ENCODE peak calls at places on chromosome 4, in eight cellular contexts. D is cardiac fibroblast, X is HCT116, J is M059J, N is glutamatergic neuron, P is fibroblast of mammary gland, S is neural crest cell, U is EH. C is an unnamed sample.

GRCh38 chr4:10019521-10020051 is 1.7 kb downstream of the SLC2A9 start:
- DNase-seq in D (no peak), X (no peak), J (peak; percentile 7), N (no peak), P (no peak), S (no peak), U (no peak), C (no peak)

GRCh38 chr4:147916351-147916750 is 184.5 kb downstream of the ARHGAP10 start:
- DNase-seq in D (peak; percentile 34), X (no peak), J (peak; percentile 41), N (no peak), P (no peak), S (no peak), U (peak; percentile 86), C (no peak)

GRCh38 chr4:102543529-102543928 is 42.4 kb downstream of the NFKB1 start:
- DNase-seq in D (no peak), X (no peak), J (no peak), N (no peak), P (no peak), S (no peak), U (no peak), C (no peak)

GRCh38 chr4:122285285-122285684 is 93.5 kb upstream of the ADAD1 start:
- DNase-seq in D (no peak), X (no peak), J (peak; percentile 18), N (no peak), P (peak; percentile 40), S (no peak), U (peak; percentile 35), C (no peak)

GRCh38 chr4:89773793-89774192 is 63.2 kb downstream of the SNCA start:
- DNase-seq in D (no peak), X (no peak), J (no peak), N (no peak), P (no peak), S (no peak), U (no peak), C (no peak)

GRCh38 chr4:74967324-74967723 is 34.4 kb downstream of the PARM1 start:
- DNase-seq in D (no peak), X (no peak), J (no peak), N (no peak), P (no peak), S (no peak), U (no peak), C (no peak)

GRCh38 chr4:4333265-4333706 is 43.2 kb downstream of the ZBTB49 start:
- DNase-seq in D (peak; percentile 90), X (no peak), J (peak; percentile 93), N (no peak), P (peak; percentile 49), S (no peak), U (peak; percentile 97), C (no peak)

GRCh38 chr4:55547461-55547770 is 707 bp upstream of the CLOCK start:
- DNase-seq in D (peak; percentile 58), X (no peak), J (no peak), N (no peak), P (no peak), S (peak; percentile 59), U (no peak), C (no peak)

GRCh38 chr4:187887886-187888285 is 107.7 kb upstream of the ZFP42 start:
- DNase-seq in D (no peak), X (no peak), J (no peak), N (no peak), P (no peak), S (no peak), U (no peak), C (no peak)

GRCh38 chr4:43718369-43718768 is 730.2 kb downstream of the KCTD8 start:
- DNase-seq in D (no peak), X (no peak), J (peak; percentile 2), N (no peak), P (no peak), S (no peak), U (no peak), C (no peak)

GRCh38 chr4:143558286-143558685 is 44.8 kb downstream of the SMARCA5 start:
- DNase-seq in D (no peak), X (no peak), J (no peak), N (no peak), P (no peak), S (no peak), U (no peak), C (no peak)

GRCh38 chr4:41933997-41934812 is 1.0 kb upstream of the TMEM33 start:
- DNase-seq in D (no peak), X (peak; percentile 16), J (peak; percentile 50), N (no peak), P (peak; percentile 5), S (no peak), U (no peak), C (no peak)

GRCh38 chr4:172554588-172554987 is 614.0 kb upstream of the GALNT7 start:
- DNase-seq in D (no peak), X (no peak), J (no peak), N (no peak), P (no peak), S (no peak), U (no peak), C (no peak)

GRCh38 chr4:176333076-176333475 is 13.3 kb downstream of the SPCS3 start:
- DNase-seq in D (no peak), X (no peak), J (no peak), N (no peak), P (peak; percentile 13), S (no peak), U (peak; percentile 24), C (no peak)

GRCh38 chr4:77145806-77146425 is 11.1 kb upstream of the CCNG2 start:
- DNase-seq in D (no peak), X (no peak), J (no peak), N (no peak), P (peak; percentile 19), S (no peak), U (no peak), C (no peak)

GRCh38 chr4:139633661-139634060 is 32.0 kb upstream of the MGST2 start:
- DNase-seq in D (peak; percentile 55), X (no peak), J (peak; percentile 54), N (peak; percentile 22), P (peak; percentile 39), S (no peak), U (peak; percentile 19), C (peak; percentile 30)

GRCh38 chr4:1330761-1331590 is 16.0 kb upstream of the UVSSA start:
- DNase-seq in D (no peak), X (no peak), J (no peak), N (no peak), P (no peak), S (no peak), U (no peak), C (no peak)

GRCh38 chr4:17494258-17494657 is 17.6 kb downstream of the QDPR start:
- DNase-seq in D (peak; percentile 67), X (no peak), J (peak; percentile 76), N (no peak), P (peak; percentile 96), S (no peak), U (peak; percentile 66), C (no peak)

GRCh38 chr4:118087366-118087765 is 53.1 kb downstream of the NDST3 start:
- DNase-seq in D (no peak), X (no peak), J (no peak), N (no peak), P (no peak), S (no peak), U (no peak), C (no peak)

GRCh38 chr4:148007303-148007702 is 275.4 kb downstream of the ARHGAP10 start:
- DNase-seq in D (peak; percentile 94), X (peak; percentile 72), J (peak; percentile 97), N (no peak), P (peak; percentile 100), S (no peak), U (peak; percentile 99), C (no peak)

GRCh38 chr4:40630335-40631021 is 814 bp upstream of the RBM47 start:
- DNase-seq in D (no peak), X (peak; percentile 26), J (no peak), N (peak; percentile 38), P (no peak), S (no peak), U (no peak), C (no peak)

GRCh38 chr4:16508968-16509367 is 282.7 kb upstream of the TAPT1 start:
- DNase-seq in D (no peak), X (no peak), J (no peak), N (no peak), P (no peak), S (no peak), U (no peak), C (no peak)

GRCh38 chr4:163941221-163941865 is 446.9 kb downstream of the TMA16 start:
- DNase-seq in D (no peak), X (no peak), J (peak; percentile 37), N (no peak), P (peak; percentile 12), S (no peak), U (no peak), C (no peak)

GRCh38 chr4:839675-840443 is 13.9 kb upstream of the CPLX1 start:
- DNase-seq in D (no peak), X (no peak), J (peak; percentile 28), N (no peak), P (no peak), S (no peak), U (no peak), C (no peak)

GRCh38 chr4:3174371-3175338 is 74.3 kb upstream of the MSANTD1 start:
- DNase-seq in D (no peak), X (no peak), J (no peak), N (no peak), P (no peak), S (no peak), U (no peak), C (no peak)

GRCh38 chr4:169103966-169104412 is 93.9 kb upstream of the CBR4 start:
- DNase-seq in D (no peak), X (no peak), J (peak; percentile 87), N (peak; percentile 29), P (no peak), S (no peak), U (peak; percentile 58), C (no peak)

GRCh38 chr4:25174674-25175073 is 14.4 kb upstream of the SEPSECS start:
- DNase-seq in D (no peak), X (no peak), J (peak; percentile 83), N (no peak), P (peak; percentile 27), S (no peak), U (peak; percentile 73), C (no peak)

GRCh38 chr4:4428966-4429875 is 42.3 kb downstream of the NSG1 start:
- DNase-seq in D (no peak), X (no peak), J (no peak), N (no peak), P (no peak), S (no peak), U (no peak), C (no peak)

GRCh38 chr4:151434183-151434860 is 25.3 kb downstream of the FHIP1A start:
- DNase-seq in D (no peak), X (no peak), J (peak; percentile 67), N (no peak), P (peak; percentile 33), S (no peak), U (peak; percentile 76), C (no peak)

GRCh38 chr4:24809376-24809775 is 14.0 kb downstream of the SOD3 start:
- DNase-seq in D (no peak), X (no peak), J (no peak), N (no peak), P (no peak), S (no peak), U (no peak), C (no peak)

GRCh38 chr4:113335771-113336170 is 286.3 kb downstream of the ANK2 start:
- DNase-seq in D (no peak), X (no peak), J (no peak), N (no peak), P (no peak), S (no peak), U (no peak), C (no peak)

GRCh38 chr4:2136736-2137135 is 77.6 kb downstream of the NAT8L start:
- DNase-seq in D (no peak), X (no peak), J (peak; percentile 40), N (no peak), P (no peak), S (no peak), U (no peak), C (no peak)

GRCh38 chr4:69122476-69122875 is 26.2 kb downstream of the UGT2B7 start:
- DNase-seq in D (no peak), X (no peak), J (no peak), N (no peak), P (no peak), S (no peak), U (no peak), C (no peak)

GRCh38 chr4:173014113-173014558 is 154.5 kb upstream of the GALNT7 start:
- DNase-seq in D (peak; percentile 45), X (no peak), J (peak; percentile 64), N (peak; percentile 58), P (peak; percentile 83), S (peak; percentile 22), U (peak; percentile 54), C (no peak)